ENCODE peak calls at places on chromosomes 12 and 14, in five cellular contexts. T is tibial nerve; J is ovary; N is astrocyte; H is CD4-positive, CD25-positive, alpha-beta regulatory T cell. O is an unnamed sample.

GRCh38 chr12:47885012-47885501 is 19.7 kb downstream of the VDR start:
- DNase-seq in T (no peak), J (no peak), N (no peak), H (no peak), O (no peak)

GRCh38 chr14:32576088-32576795 is 247.1 kb downstream of the AKAP6 start:
- DNase-seq in T (peak; percentile 68), J (peak; percentile 45), N (peak; percentile 31), H (peak; percentile 2), O (peak; percentile 69)

GRCh38 chr12:86249856-86250255 is 6.3 kb downstream of the MGAT4C start:
- DNase-seq in T (no peak), J (no peak), N (peak; percentile 92), H (no peak), O (peak; percentile 70)

GRCh38 chr12:6684609-6685008 is 4.6 kb downstream of the ZNF384 start:
- DNase-seq in T (peak; percentile 21), J (no peak), N (no peak), H (peak; percentile 25), O (peak; percentile 41)

GRCh38 chr12:115341442-115341841 is 657.5 kb upstream of the TBX3 start:
- DNase-seq in T (peak; percentile 94), J (peak; percentile 53), N (peak; percentile 97), H (no peak), O (peak; percentile 100)

GRCh38 chr12:109722022-109722752 is 8.6 kb downstream of the FAM222A start:
- DNase-seq in T (no peak), J (no peak), N (no peak), H (no peak), O (no peak)

GRCh38 chr12:74889563-74890236 is 319.9 kb downstream of the KCNC2 start:
- DNase-seq in T (no peak), J (no peak), N (peak; percentile 75), H (no peak), O (peak; percentile 60)

GRCh38 chr12:68264864-68265256 is 11.5 kb upstream of the IL22 start:
- DNase-seq in T (no peak), J (no peak), N (peak; percentile 84), H (no peak), O (no peak)

GRCh38 chr12:49033611-49034286 is 15.2 kb upstream of the PRKAG1 start:
- DNase-seq in T (no peak), J (peak; percentile 74), N (no peak), H (no peak), O (no peak)

GRCh38 chr12:132173135-132174014 is 29.1 kb downstream of the NOC4L start:
- DNase-seq in T (no peak), J (no peak), N (no peak), H (no peak), O (no peak)

GRCh38 chr14:74647834-74648361 is 35.9 kb upstream of the LTBP2 start:
- DNase-seq in T (no peak), J (peak; percentile 74), N (no peak), H (no peak), O (no peak)

GRCh38 chr12:52050116-52050770 is 999 bp upstream of the NR4A1 start:
- DNase-seq in T (no peak), J (peak; percentile 80), N (no peak), H (no peak), O (peak; percentile 73)

GRCh38 chr12:77686760-77687159 is 143.9 kb upstream of the NAV3 start:
- DNase-seq in T (no peak), J (no peak), N (no peak), H (no peak), O (peak; percentile 11)

GRCh38 chr12:65962921-65963883 is 138.9 kb downstream of the HMGA2 start:
- DNase-seq in T (no peak), J (peak; percentile 38), N (peak; percentile 80), H (no peak), O (no peak)

GRCh38 chr14:93926873-93927571 is at the start of gene FAM181A:
- DNase-seq in T (no peak), J (no peak), N (no peak), H (no peak), O (no peak)

GRCh38 chr12:34033628-34034296 is 11.5 kb downstream of the ALG10 start:
- DNase-seq in T (no peak), J (no peak), N (peak; percentile 3), H (no peak), O (peak; percentile 40)

GRCh38 chr12:91098942-91099341 is 12.4 kb downstream of the LUM start:
- DNase-seq in T (peak; percentile 51), J (peak; percentile 34), N (peak; percentile 95), H (no peak), O (peak; percentile 98)

GRCh38 chr12:128815779-128816642 is 7.7 kb downstream of the SLC15A4 start:
- DNase-seq in T (no peak), J (no peak), N (peak; percentile 29), H (no peak), O (no peak)

GRCh38 chr12:53232641-53233538 is 881 bp upstream of the RARG start:
- DNase-seq in T (peak; percentile 48), J (peak; percentile 59), N (no peak), H (peak; percentile 28), O (peak; percentile 47)

GRCh38 chr12:52197371-52198231 is 5.8 kb upstream of the KRT80 start:
- DNase-seq in T (peak; percentile 57), J (no peak), N (no peak), H (no peak), O (no peak)

GRCh38 chr14:58299665-58300202 is 1.4 kb downstream of the ARID4A start:
- DNase-seq in T (peak; percentile 22), J (no peak), N (no peak), H (no peak), O (peak; percentile 26)

GRCh38 chr14:32075636-32076277 is 1.3 kb upstream of the ARHGAP5 start:
- DNase-seq in T (peak; percentile 33), J (peak; percentile 75), N (peak; percentile 15), H (no peak), O (peak; percentile 50)

GRCh38 chr12:104507672-104508071 is 50.9 kb downstream of the CHST11 start:
- DNase-seq in T (no peak), J (no peak), N (no peak), H (no peak), O (no peak)

GRCh38 chr12:124778411-124778810 is 85.3 kb downstream of the SCARB1 start:
- DNase-seq in T (no peak), J (no peak), N (no peak), H (no peak), O (no peak)

GRCh38 chr12:21129906-21130305 is 1.1 kb upstream of the SLCO1B1 start:
- DNase-seq in T (no peak), J (no peak), N (peak; percentile 11), H (no peak), O (no peak)

GRCh38 chr12:111407371-111408115 is 1.8 kb downstream of the SH2B3 start:
- DNase-seq in T (no peak), J (no peak), N (no peak), H (no peak), O (no peak)

GRCh38 chr14:96497586-96497985 is 4.6 kb upstream of the PAPOLA start:
- DNase-seq in T (no peak), J (no peak), N (no peak), H (no peak), O (no peak)

GRCh38 chr12:15677207-15677606 is 112.0 kb downstream of the EPS8 start:
- DNase-seq in T (no peak), J (no peak), N (no peak), H (no peak), O (no peak)

GRCh38 chr12:54386781-54387467 is 2.4 kb upstream of the ZNF385A start:
- DNase-seq in T (no peak), J (no peak), N (no peak), H (no peak), O (no peak)

GRCh38 chr12:93982847-93983315 is 165.5 kb upstream of the PLXNC1 start:
- DNase-seq in T (no peak), J (no peak), N (peak; percentile 94), H (no peak), O (peak; percentile 87)

GRCh38 chr12:116324684-116325664 is 47.5 kb upstream of the MED13L start:
- DNase-seq in T (no peak), J (no peak), N (no peak), H (no peak), O (no peak)

GRCh38 chr14:70999117-70999516 is 91.9 kb downstream of the PCNX1 start:
- DNase-seq in T (no peak), J (no peak), N (no peak), H (no peak), O (no peak)

GRCh38 chr12:123038966-123039365 is 58.5 kb downstream of the ARL6IP4 start:
- DNase-seq in T (no peak), J (no peak), N (no peak), H (no peak), O (no peak)

DNA sequence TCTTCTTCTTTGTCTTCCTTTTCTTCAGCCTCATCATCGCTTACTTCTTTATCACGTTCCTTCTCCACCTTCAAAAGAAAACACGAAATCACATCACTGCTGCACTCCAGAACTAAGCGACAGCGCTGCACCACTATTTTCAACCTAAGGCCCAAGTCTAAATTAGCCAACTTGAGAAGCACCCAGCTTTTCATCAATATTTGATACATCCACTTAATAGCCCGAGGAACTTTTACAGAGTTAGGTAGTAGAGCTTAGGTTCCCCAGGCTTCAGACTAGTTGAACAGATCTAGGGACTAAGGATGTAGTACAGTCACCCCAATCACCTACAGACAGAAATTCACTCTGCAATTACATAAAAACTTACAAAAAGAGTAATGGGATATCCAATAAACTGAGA is 1.9 kb downstream of the HSP90AA1 start:
- DNase-seq in T (no peak), J (no peak), N (no peak), H (no peak), O (no peak)
- H3K4me1 ChIP-seq in T (no peaks in the 10 kb centered on the region), J (peaks cover 13% of the 10 kb centered on the region), N (peaks cover 35% of the 10 kb centered on the region), H (peaks cover 46% of the 10 kb centered on the region), O (peaks cover 17% of the 10 kb centered on the region)

DNA sequence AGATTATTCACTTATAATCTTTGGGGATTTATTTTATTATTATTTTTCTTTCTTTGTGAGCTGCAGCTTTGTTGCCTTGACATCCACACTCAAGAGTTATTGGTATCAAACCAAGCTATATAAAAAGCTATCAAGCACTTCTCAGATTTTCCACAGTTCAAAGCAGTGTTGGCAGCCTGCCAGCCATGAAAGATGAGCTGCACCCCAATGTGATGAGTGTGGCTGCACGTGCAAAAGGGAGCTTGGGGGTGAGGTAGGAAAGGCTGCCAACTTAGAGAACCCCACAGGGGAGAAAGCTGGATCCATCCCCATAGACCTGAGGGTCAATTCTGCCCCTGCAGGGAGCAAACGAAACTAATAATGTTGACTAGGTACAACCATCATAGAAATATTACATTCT is 1662.1 kb upstream of the FLRT2 start:
- DNase-seq in T (peak; percentile 21), J (no peak), N (no peak), H (no peak), O (no peak)
- H3K4me1 ChIP-seq in T (no peaks in the 10 kb centered on the region), J (peaks cover 4% of the 10 kb centered on the region), N (no peaks in the 10 kb centered on the region), H (no peaks in the 10 kb centered on the region), O (peaks cover 1% of the 10 kb centered on the region)

GRCh38 chr12:10242539-10242938 is 29.9 kb downstream of the GABARAPL1 start:
- DNase-seq in T (no peak), J (no peak), N (no peak), H (no peak), O (no peak)

GRCh38 chr12:10241276-10241675 is 28.6 kb downstream of the GABARAPL1 start:
- DNase-seq in T (no peak), J (no peak), N (peak; percentile 2), H (no peak), O (no peak)

GRCh38 chr12:10243803-10244520 is 31.3 kb downstream of the GABARAPL1 start:
- DNase-seq in T (no peak), J (no peak), N (no peak), H (no peak), O (no peak)

GRCh38 chr12:10236720-10237119 is 24.0 kb downstream of the GABARAPL1 start:
- DNase-seq in T (no peak), J (no peak), N (no peak), H (no peak), O (no peak)

GRCh38 chr12:10241781-10242180 is 29.1 kb downstream of the GABARAPL1 start:
- DNase-seq in T (no peak), J (no peak), N (no peak), H (no peak), O (peak; percentile 56)
- H3K4me1 ChIP-seq in T (no peaks in the 10 kb centered on the region), J (no peaks in the 10 kb centered on the region), N (no peaks in the 10 kb centered on the region), H (peaks cover 5% of the 10 kb centered on the region), O (no peaks in the 10 kb centered on the region)

GRCh38 chr14:89416002-89416995 is 734 bp downstream of the FOXN3 start:
- DNase-seq in T (peak; percentile 99), J (peak; percentile 99), N (peak; percentile 99), H (peak; percentile 96), O (peak; percentile 98)
- H3K4me1 ChIP-seq in T (no peaks in the 10 kb centered on the region), J (peaks cover 9% of the 10 kb centered on the region), N (peaks cover 19% of the 10 kb centered on the region), H (peaks cover 18% of the 10 kb centered on the region), O (peaks cover 15% of the 10 kb centered on the region)